ENCODE peak calls at places on chromosomes 11 and 22, in seven cellular contexts. One of them, this sample, is unnamed.

GRCh38 chr11:122069946-122070345 is 46.1 kb downstream of the BLID start:
- DNase-seq in Calu3: peak
- DNase-seq in MCF 10A: peak
- DNase-seq in HL-60: no peak
- DNase-seq in OCI-LY7: no peak
- DNase-seq in transverse colon: peak
- DNase-seq in A549: no peak
- DNase-seq in this sample: peak

GRCh38 chr22:48927591-48927990 is 900.1 kb downstream of the BRD1 start:
- DNase-seq in Calu3: no peak
- DNase-seq in MCF 10A: no peak
- DNase-seq in HL-60: no peak
- DNase-seq in OCI-LY7: no peak
- DNase-seq in transverse colon: no peak
- DNase-seq in A549: no peak
- DNase-seq in this sample: no peak

GRCh38 chr11:61756147-61756451 is 3.7 kb downstream of the MYRF start:
- DNase-seq in Calu3: no peak
- DNase-seq in MCF 10A: no peak
- DNase-seq in HL-60: no peak
- DNase-seq in OCI-LY7: no peak
- DNase-seq in transverse colon: no peak
- DNase-seq in A549: no peak
- DNase-seq in this sample: no peak

GRCh38 chr11:15638386-15638787 is 523.7 kb downstream of the INSC start:
- DNase-seq in Calu3: no peak
- DNase-seq in MCF 10A: no peak
- DNase-seq in HL-60: peak
- DNase-seq in OCI-LY7: no peak
- DNase-seq in transverse colon: no peak
- DNase-seq in A549: no peak
- DNase-seq in this sample: no peak

GRCh38 chr11:133903056-133903455 is 53.7 kb downstream of the IGSF9B start:
- DNase-seq in Calu3: no peak
- DNase-seq in MCF 10A: no peak
- DNase-seq in HL-60: no peak
- DNase-seq in OCI-LY7: no peak
- DNase-seq in transverse colon: no peak
- DNase-seq in A549: no peak
- DNase-seq in this sample: no peak

GRCh38 chr22:49636649-49637048 is 191.0 kb downstream of the BRD1 start:
- DNase-seq in Calu3: no peak
- DNase-seq in MCF 10A: no peak
- DNase-seq in HL-60: no peak
- DNase-seq in OCI-LY7: no peak
- DNase-seq in transverse colon: no peak
- DNase-seq in A549: no peak
- DNase-seq in this sample: no peak

GRCh38 chr11:109303342-109303741 is 118.6 kb upstream of the C11orf87 start:
- DNase-seq in Calu3: no peak
- DNase-seq in MCF 10A: no peak
- DNase-seq in HL-60: no peak
- DNase-seq in OCI-LY7: no peak
- DNase-seq in transverse colon: no peak
- DNase-seq in A549: no peak
- DNase-seq in this sample: no peak

GRCh38 chr22:46934746-46935491 is 172.5 kb downstream of the TBC1D22A start:
- DNase-seq in Calu3: peak
- DNase-seq in MCF 10A: peak
- DNase-seq in HL-60: no peak
- DNase-seq in OCI-LY7: no peak
- DNase-seq in transverse colon: peak
- DNase-seq in A549: peak
- DNase-seq in this sample: peak

GRCh38 chr22:26563022-26563421 is 26.9 kb downstream of the TPST2 start:
- DNase-seq in Calu3: no peak
- DNase-seq in MCF 10A: no peak
- DNase-seq in HL-60: no peak
- DNase-seq in OCI-LY7: peak
- DNase-seq in transverse colon: no peak
- DNase-seq in A549: no peak
- DNase-seq in this sample: no peak

GRCh38 chr11:18594999-18595749 is 4.4 kb upstream of the MISFA start:
- DNase-seq in Calu3: no peak
- DNase-seq in MCF 10A: peak
- DNase-seq in HL-60: no peak
- DNase-seq in OCI-LY7: no peak
- DNase-seq in transverse colon: no peak
- DNase-seq in A549: no peak
- DNase-seq in this sample: no peak

GRCh38 chr11:112249871-112250590 is 10.6 kb downstream of the PLET1 start:
- DNase-seq in Calu3: no peak
- DNase-seq in MCF 10A: no peak
- DNase-seq in HL-60: no peak
- DNase-seq in OCI-LY7: no peak
- DNase-seq in transverse colon: no peak
- DNase-seq in A549: no peak
- DNase-seq in this sample: no peak

GRCh38 chr11:103872748-103873147 is 163.7 kb upstream of the DDI1 start:
- DNase-seq in Calu3: no peak
- DNase-seq in MCF 10A: peak
- DNase-seq in HL-60: no peak
- DNase-seq in OCI-LY7: no peak
- DNase-seq in transverse colon: no peak
- DNase-seq in A549: no peak
- DNase-seq in this sample: no peak

GRCh38 chr11:111520565-111520964 is 6.0 kb downstream of the HOATZ start:
- DNase-seq in Calu3: no peak
- DNase-seq in MCF 10A: peak
- DNase-seq in HL-60: no peak
- DNase-seq in OCI-LY7: no peak
- DNase-seq in transverse colon: no peak
- DNase-seq in A549: no peak
- DNase-seq in this sample: no peak

GRCh38 chr11:106344392-106344791 is 266.9 kb downstream of the AASDHPPT start:
- DNase-seq in Calu3: no peak
- DNase-seq in MCF 10A: peak
- DNase-seq in HL-60: no peak
- DNase-seq in OCI-LY7: no peak
- DNase-seq in transverse colon: no peak
- DNase-seq in A549: no peak
- DNase-seq in this sample: no peak

GRCh38 chr11:123351375-123351774 is 78.7 kb upstream of the GRAMD1B start:
- DNase-seq in Calu3: no peak
- DNase-seq in MCF 10A: no peak
- DNase-seq in HL-60: no peak
- DNase-seq in OCI-LY7: no peak
- DNase-seq in transverse colon: no peak
- DNase-seq in A549: no peak
- DNase-seq in this sample: no peak

GRCh38 chr11:68461284-68461861 is 821 bp downstream of the PPP6R3 start:
- DNase-seq in Calu3: peak
- DNase-seq in MCF 10A: peak
- DNase-seq in HL-60: no peak
- DNase-seq in OCI-LY7: peak
- DNase-seq in transverse colon: no peak
- DNase-seq in A549: peak
- DNase-seq in this sample: peak

GRCh38 chr11:15662285-15662684 is 547.6 kb downstream of the INSC start:
- DNase-seq in Calu3: no peak
- DNase-seq in MCF 10A: no peak
- DNase-seq in HL-60: no peak
- DNase-seq in OCI-LY7: no peak
- DNase-seq in transverse colon: no peak
- DNase-seq in A549: no peak
- DNase-seq in this sample: no peak